ENCODE peak calls at places on chromosomes 1 and 21, in four cellular contexts. L is RWPE1; G is effector CD4-positive, alpha-beta T cell; K is activated CD4-positive, alpha-beta memory T cell treated with anti-CD3 and anti-CD28 coated beads, Interleukin-2, amount 10 ng/mL, durations not matched to agents 7 days and 5 days. W is an unnamed sample.

GRCh38 chr1:32447469-32448185 is 17.2 kb upstream of the ZBTB8B start:
- DNase-seq in K (no peak), G (no peak), L (no peak), W (no peak)

GRCh38 chr1:205817364-205817763 is 4.4 kb upstream of the SLC41A1 start:
- DNase-seq in G (no peak), L (no peak), K (no peak), W (no peak)

GRCh38 chr1:198018529-198018928 is 101.4 kb downstream of the LHX9 start:
- DNase-seq in G (no peak), L (peak), K (no peak), W (no peak)

GRCh38 chr1:8070381-8070811 is 44.3 kb upstream of the ERRFI1 start:
- DNase-seq in K (no peak), L (no peak), G (no peak), W (no peak)

GRCh38 chr21:36999131-36999898 is 7.2 kb upstream of the RIPPLY3 start:
- DNase-seq in K (no peak), G (no peak), L (no peak), W (no peak)

GRCh38 chr1:203672354-203672753 is 45.7 kb downstream of the ATP2B4 start:
- DNase-seq in K (no peak), G (no peak), L (no peak), W (no peak)

GRCh38 chr1:116814935-116815334 is 60.7 kb downstream of the CD2 start:
- DNase-seq in K (no peak), L (no peak), G (no peak), W (no peak)

GRCh38 chr1:56934400-56935080 is 31.3 kb downstream of the C8B start:
- DNase-seq in K (no peak), L (no peak), G (no peak), W (no peak)

GRCh38 chr1:90725341-90725960 is 8.3 kb upstream of the BARHL2 start:
- DNase-seq in L (no peak), K (no peak), G (no peak), W (no peak)

GRCh38 chr1:98706173-98706848 is 44.8 kb downstream of the SNX7 start:
- DNase-seq in K (no peak), L (no peak), G (no peak), W (no peak)

GRCh38 chr1:230163719-230164118 is 96.7 kb downstream of the GALNT2 start:
- DNase-seq in L (no peak), G (no peak), K (no peak), W (no peak)

GRCh38 chr1:116357487-116357886 is 15.6 kb upstream of the ATP1A1 start:
- DNase-seq in K (no peak), L (no peak), G (no peak), W (no peak)

GRCh38 chr1:225945564-225945963 is 4.5 kb upstream of the LEFTY2 start:
- DNase-seq in L (no peak), G (no peak), K (no peak), W (no peak)

GRCh38 chr1:227942021-227942715 is 5.6 kb downstream of the WNT9A start:
- DNase-seq in K (peak), L (no peak), G (peak), W (no peak)

GRCh38 chr1:159815926-159816325 is 10.7 kb upstream of the SLAMF8 start:
- DNase-seq in K (no peak), G (no peak), L (no peak), W (no peak)

GRCh38 chr1:8570435-8570834 is 247.0 kb downstream of the RERE start:
- DNase-seq in G (no peak), L (no peak), K (no peak), W (no peak)

GRCh38 chr1:212797681-212798080 is 6.0 kb downstream of the TATDN3 start:
- DNase-seq in L (peak), G (no peak), K (no peak), W (no peak)

GRCh38 chr1:15950763-15951295 is 25.1 kb downstream of the ZBTB17 start:
- DNase-seq in K (peak), L (no peak), G (peak), W (no peak)

W was measured in GF-D8.